ENCODE peak calls at places on chromosomes 12 and 14, in eight cellular contexts. G is fibroblast of mammary gland; P is nucleus accumbens; K is activated CD8-positive, alpha-beta T cell treated with anti-CD3 and anti-CD28 coated beads for 36 hours; T is putamen; Z is prostate gland; F is NCI-H774; L is anterior cingulate cortex. W is an unnamed sample.

GRCh38 chr14:51872396-51872795 is 12.0 kb downstream of the GNG2 start:
- DNase-seq in F (no peak), P (no peak), G (no peak), T (no peak), Z (no peak), L (no peak), K (no peak), W (no peak)

GRCh38 chr12:110885152-110885840 is 35.1 kb downstream of the MYL2 start:
- DNase-seq in K (no peak), T (no peak), L (no peak), Z (peak), F (peak), P (no peak), G (no peak), W (no peak)

GRCh38 chr12:50120521-50120920 is 8.5 kb downstream of the COX14 start:
- DNase-seq in Z (no peak), L (no peak), G (no peak), T (no peak), F (no peak), K (no peak), P (no peak), W (no peak)

GRCh38 chr12:117097159-117097558 is 2.1 kb downstream of the TESC start:
- DNase-seq in T (peak), P (peak), K (no peak), L (no peak), Z (no peak), G (no peak), F (no peak), W (no peak)

GRCh38 chr14:73709904-73710469 is 4.2 kb downstream of the PNMA1 start:
- DNase-seq in K (no peak), G (no peak), L (no peak), T (no peak), Z (no peak), F (no peak), P (no peak), W (no peak)

GRCh38 chr14:69726761-69727511 is 40.0 kb upstream of the SRSF5 start:
- DNase-seq in L (peak), G (peak), T (peak), P (peak), K (peak), F (peak), Z (peak), W (peak)

GRCh38 chr14:101444116-101444515 is 117.2 kb upstream of the DIO3 start:
- DNase-seq in P (no peak), G (peak), L (no peak), T (no peak), F (no peak), K (no peak), Z (no peak), W (no peak)

GRCh38 chr12:79645235-79645630 is 45.5 kb downstream of the PAWR start:
- DNase-seq in G (no peak), K (no peak), P (no peak), Z (no peak), T (no peak), L (no peak), F (no peak), W (no peak)

GRCh38 chr14:104972301-104973211 is 5.6 kb downstream of the AHNAK2 start:
- DNase-seq in F (peak), Z (peak), L (no peak), P (no peak), T (no peak), K (no peak), G (peak), W (no peak)

GRCh38 chr12:52298677-52299076 is 7.3 kb upstream of the KRT81 start:
- DNase-seq in P (no peak), G (no peak), T (no peak), K (no peak), Z (no peak), F (no peak), L (no peak), W (no peak)

GRCh38 chr14:95008445-95009217 is 148.7 kb downstream of the DICER1 start:
- DNase-seq in L (no peak), Z (no peak), T (no peak), P (no peak), K (no peak), F (no peak), G (no peak), W (no peak)

GRCh38 chr14:31477248-31477647 is 10.6 kb downstream of the GPR33 start:
- DNase-seq in Z (no peak), P (no peak), T (no peak), F (no peak), L (no peak), K (no peak), G (peak), W (no peak)

GRCh38 chr12:123388948-123389559 is 5.1 kb downstream of the KMT5A start:
- DNase-seq in Z (no peak), P (no peak), G (no peak), T (no peak), L (no peak), K (no peak), F (no peak), W (no peak)

GRCh38 chr12:75650100-75650499 is 138.7 kb upstream of the KRR1 start:
- DNase-seq in T (no peak), Z (no peak), G (no peak), L (no peak), F (no peak), P (no peak), K (no peak), W (no peak)

GRCh38 chr12:106197906-106198623 is 49.8 kb downstream of the CKAP4 start:
- DNase-seq in L (no peak), F (no peak), T (no peak), P (no peak), K (no peak), Z (no peak), G (peak), W (no peak)